ENCODE peak calls at places on chromosomes 13 and 19, in six cellular contexts. R, T, U, F, X and G are unnamed samples.
A peak's percentile ranks its signal among the peaks of the same experiment; 100 is the strongest.

GRCh38 chr13:23380534-23380933 is 53.0 kb downstream of the SACS start:
- DNase-seq in U (no peak), T (no peak), R (no peak), X (no peak), F (no peak), G (no peak)

GRCh38 chr19:27762933-27763332 is 1450.0 kb downstream of the UQCRFS1 start:
- DNase-seq in T (no peak), R (peak; percentile 0), F (no peak), X (no peak), U (peak; percentile 14), G (no peak)

GRCh38 chr19:35213678-35214632 is 14.6 kb downstream of the FAM187B start:
- DNase-seq in X (peak; percentile 28), U (peak; percentile 96), F (peak; percentile 64), T (peak; percentile 63), R (peak; percentile 82), G (peak; percentile 74)

GRCh38 chr19:4320419-4320818 is 16.0 kb downstream of the FSD1 start:
- DNase-seq in T (no peak), F (no peak), X (no peak), U (no peak), R (no peak), G (no peak)

GRCh38 chr13:40470665-40471064 is 195.8 kb downstream of the FOXO1 start:
- DNase-seq in U (no peak), T (no peak), F (peak; percentile 71), X (peak; percentile 46), R (no peak), G (no peak)

GRCh38 chr13:45368571-45368970 is 27.6 kb upstream of the TPT1 start:
- DNase-seq in F (no peak), R (no peak), X (no peak), U (no peak), T (no peak), G (no peak)

GRCh38 chr13:96025283-96025682 is 27.9 kb downstream of the UGGT2 start:
- DNase-seq in X (no peak), R (no peak), U (no peak), F (no peak), T (no peak), G (no peak)

GRCh38 chr13:70310720-70311119 is 202.5 kb upstream of the KLHL1 start:
- DNase-seq in T (no peak), R (no peak), F (no peak), X (no peak), U (no peak), G (no peak)

GRCh38 chr19:51253088-51253806 is 2.4 kb downstream of the SIGLECL1 start:
- DNase-seq in U (no peak), R (no peak), F (no peak), X (no peak), T (no peak), G (no peak)

GRCh38 chr13:75760182-75760981 is 124.3 kb downstream of the LMO7 start:
- DNase-seq in U (no peak), T (no peak), F (peak; percentile 48), R (no peak), X (no peak), G (no peak)
- TF ChIP-seq CTCF in U (no peak), T (no peak), F (peak; percentile 28), R (no peak), X (no peak), G (no peak)

GRCh38 chr19:21559444-21559843 is 54.0 kb downstream of the ZNF429 start:
- DNase-seq in R (no peak), X (no peak), U (no peak), F (no peak), T (no peak), G (no peak)
- H3K9me3 ChIP-seq in R (no peaks in the 10 kb centered on the region), X (no peaks in the 10 kb centered on the region), U (no peaks in the 10 kb centered on the region), F (peaks cover 8% of the 10 kb centered on the region), T (no peaks in the 10 kb centered on the region), G (peaks cover 17% of the 10 kb centered on the region)

DNA sequence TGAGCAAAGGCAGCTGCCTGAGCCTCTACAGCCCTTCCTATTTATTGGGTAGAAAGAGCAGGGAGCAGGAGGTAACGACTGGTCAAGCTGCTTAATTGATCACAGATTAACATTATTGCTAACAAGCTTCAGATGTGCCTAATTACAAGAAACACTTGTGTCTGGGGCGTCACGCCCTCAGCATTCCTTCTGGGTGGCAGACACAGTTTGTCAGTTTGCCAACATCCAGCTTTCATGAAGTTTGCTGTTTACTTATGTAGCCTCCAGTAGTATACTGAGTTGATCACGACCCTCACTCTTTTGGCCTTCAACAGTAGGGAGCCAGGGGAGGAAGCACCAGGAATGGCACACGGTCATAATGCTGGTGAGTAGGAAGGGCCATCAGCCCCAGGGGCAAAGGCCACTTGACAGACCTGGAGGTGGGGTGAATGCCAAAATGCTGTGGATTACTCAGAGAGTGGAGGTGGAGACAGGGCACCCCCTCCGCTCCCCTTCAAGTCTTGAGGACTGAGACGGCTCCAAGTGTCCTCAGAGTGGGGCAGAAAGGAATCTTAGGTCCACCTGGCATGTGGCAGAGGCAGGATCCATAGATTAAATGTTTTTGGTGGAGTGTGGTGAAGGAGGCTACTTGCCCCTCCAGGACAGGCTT is 34.9 kb upstream of the PSPC1 start:
- DNase-seq in U (peak; percentile 43), X (no peak), T (no peak), F (no peak), R (no peak), G (no peak)
- H3K27me3 ChIP-seq in U (no peaks in the 10 kb centered on the region), X (no peaks in the 10 kb centered on the region), T (no peaks in the 10 kb centered on the region), F (no peaks in the 10 kb centered on the region), R (no peaks in the 10 kb centered on the region), G (no peaks in the 10 kb centered on the region)

GRCh38 chr19:53019684-53020083 is 6.0 kb downstream of the ERVV-1 start:
- DNase-seq in T (no peak), U (peak; percentile 51), R (no peak), X (no peak), F (no peak), G (no peak)
- TF ChIP-seq CTCF in T (no peak), U (no peak), R (no peak), X (no peak), F (no peak), G (no peak)

DNA sequence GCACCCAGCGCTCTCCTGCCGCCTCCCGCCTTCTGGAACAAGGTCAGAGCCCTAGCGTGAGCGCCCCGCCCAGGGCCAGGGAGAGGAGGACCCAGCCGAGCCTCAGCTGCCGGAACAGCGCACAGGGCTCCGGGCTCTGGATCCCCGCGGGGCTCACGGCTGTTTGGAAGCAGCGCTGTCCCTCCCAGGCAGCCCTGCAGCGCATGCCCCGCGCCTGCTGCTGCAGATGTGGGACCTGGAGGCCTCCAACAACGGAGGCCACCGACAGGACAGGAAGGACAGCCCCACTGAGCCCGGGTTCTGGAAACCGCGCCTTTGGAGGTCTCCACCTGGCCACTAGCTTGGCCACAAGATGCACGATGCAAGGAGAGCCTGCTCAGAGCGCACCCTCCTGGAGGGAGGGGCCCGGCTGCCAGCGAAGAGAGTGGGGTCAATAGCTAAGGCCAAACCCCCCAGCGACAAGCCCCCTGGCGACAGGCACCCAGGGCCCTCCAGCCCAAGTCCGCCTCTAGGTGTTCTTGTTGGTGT is 12.6 kb downstream of the ZSCAN18 start:
- DNase-seq in F (no peak), R (no peak), T (no peak), U (no peak), X (no peak), G (no peak)
- H3K9me3 ChIP-seq in F (peaks cover 66% of the 10 kb centered on the region), R (peaks cover 23% of the 10 kb centered on the region), T (no peaks in the 10 kb centered on the region), U (no peaks in the 10 kb centered on the region), X (peaks cover 43% of the 10 kb centered on the region), G (peaks cover 96% of the 10 kb centered on the region)

GRCh38 chr13:97200081-97200942 is 21.8 kb upstream of the MBNL2 start:
- DNase-seq in R (no peak), T (no peak), F (no peak), U (no peak), X (no peak), G (no peak)
- H3K27me3 ChIP-seq in R (no peaks in the 10 kb centered on the region), T (no peaks in the 10 kb centered on the region), F (no peaks in the 10 kb centered on the region), U (no peaks in the 10 kb centered on the region), X (no peaks in the 10 kb centered on the region), G (no peaks in the 10 kb centered on the region)

GRCh38 chr19:24029941-24030636 is 56.9 kb upstream of the ZNF254 start:
- DNase-seq in F (no peak), T (no peak), X (no peak), U (no peak), R (no peak), G (no peak)

GRCh38 chr19:24033308-24033961 is 53.6 kb upstream of the ZNF254 start:
- DNase-seq in X (peak; percentile 89), U (peak; percentile 96), R (peak; percentile 95), T (peak; percentile 86), F (peak; percentile 91), G (peak; percentile 92)

GRCh38 chr19:24032651-24033050 is 54.3 kb upstream of the ZNF254 start:
- DNase-seq in T (no peak), R (no peak), U (no peak), X (no peak), F (no peak), G (no peak)

DNA sequence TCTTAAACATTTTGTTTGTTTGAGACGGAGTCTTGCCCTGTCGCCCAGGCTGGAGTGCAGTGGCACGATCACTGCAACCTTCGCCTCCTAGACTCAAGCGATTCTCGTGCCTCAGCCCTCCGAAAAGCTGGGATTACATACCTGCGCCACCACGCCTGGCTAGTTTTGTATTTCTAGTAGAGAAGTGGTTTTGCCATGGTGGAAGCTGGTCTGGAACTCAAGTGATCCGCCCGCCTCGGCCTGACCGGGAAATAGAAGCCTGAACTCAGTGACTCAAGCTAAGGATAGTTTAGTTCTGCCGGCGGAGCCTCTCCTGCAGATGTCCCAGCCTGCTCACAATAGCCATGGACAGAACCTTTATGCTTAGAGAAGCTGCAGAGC is 53.0 kb upstream of the ZNF254 start:
- DNase-seq in F (peak; percentile 60), R (peak; percentile 75), T (peak; percentile 65), X (peak; percentile 28), U (peak; percentile 77), G (peak; percentile 58)
- TF ChIP-seq CTCF in F (no peak), R (no peak), T (no peak), X (no peak), U (no peak), G (no peak)

DNA sequence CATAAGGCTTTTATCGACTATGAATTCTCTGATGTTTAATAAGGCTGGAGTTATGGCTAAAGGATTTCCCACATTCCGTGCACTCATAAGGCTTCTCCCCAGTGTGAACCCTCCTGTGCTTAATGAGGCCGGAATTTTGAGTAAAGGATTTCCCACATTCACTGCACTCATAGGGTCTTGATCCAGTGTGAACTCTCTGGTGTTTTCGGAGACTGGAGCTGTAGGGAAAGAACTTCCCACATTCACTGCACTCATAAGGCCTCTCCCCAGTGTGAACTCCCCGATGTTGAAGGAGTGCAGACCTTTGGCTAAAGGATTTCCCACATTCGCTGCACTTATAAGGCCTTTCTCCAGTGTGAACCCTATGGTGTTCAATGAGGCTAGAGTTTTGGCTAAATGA is 7.4 kb downstream of the ZNF154 start:
- DNase-seq in X (no peak), R (no peak), F (no peak), U (peak; percentile 23), T (no peak), G (no peak)
- H3K9me3 ChIP-seq in X (peaks cover 92% of the 10 kb centered on the region), R (peaks cover 3% of the 10 kb centered on the region), F (peaks cover 42% of the 10 kb centered on the region), U (no peaks in the 10 kb centered on the region), T (no peaks in the 10 kb centered on the region), G (peaks cover 90% of the 10 kb centered on the region)